ENCODE peak calls at places on chromosomes 4 and X, in nine cellular contexts. Z, G, U, D, I, J, W, V and Y are unnamed samples.

GRCh38 chr4:54539500-54540029 is 118.2 kb upstream of the KIT start:
- DNase-seq in Z (peak), G (peak), U (no peak), D (peak), I (no peak), J (peak), W (peak), V (peak), Y (peak)

GRCh38 chr4:87406462-87406861 is 15.5 kb upstream of the HSD17B11 start:
- DNase-seq in Z (no peak), G (no peak), U (no peak), D (no peak), I (no peak), J (no peak), W (no peak), V (no peak), Y (no peak)

GRCh38 chr4:127782025-127782274 is 172 bp upstream of the HSPA4L start:
- DNase-seq in Z (peak), G (peak), U (peak), D (peak), I (no peak), J (peak), W (no peak), V (peak), Y (peak)

GRCh38 chrX:31279359-31279758 is 207.5 kb upstream of the FTHL17 start:
- DNase-seq in Z (peak), G (no peak), U (no peak), D (peak), I (no peak), J (no peak), W (no peak), V (peak), Y (peak)

GRCh38 chrX:110216027-110216426 is 101.9 kb downstream of the AMMECR1 start:
- DNase-seq in Z (no peak), G (no peak), U (no peak), D (no peak), I (no peak), J (no peak), W (no peak), V (no peak), Y (no peak)

GRCh38 chr4:185112104-185112503 is 31.0 kb upstream of the SLC25A4 start:
- DNase-seq in Z (no peak), G (peak), U (peak), D (peak), I (no peak), J (no peak), W (no peak), V (no peak), Y (peak)

GRCh38 chr4:150302553-150302952 is 224.3 kb downstream of the DCLK2 start:
- DNase-seq in Z (peak), G (no peak), U (peak), D (peak), I (no peak), J (no peak), W (no peak), V (no peak), Y (peak)

GRCh38 chr4:163663454-163664225 is 169.2 kb downstream of the TMA16 start:
- DNase-seq in Z (no peak), G (no peak), U (no peak), D (no peak), I (no peak), J (no peak), W (no peak), V (no peak), Y (no peak)

GRCh38 chrX:152072236-152072635 is 66.1 kb downstream of the MAGEA10 start:
- DNase-seq in Z (no peak), G (no peak), U (peak), D (peak), I (no peak), J (no peak), W (no peak), V (no peak), Y (peak)

GRCh38 chrX:10111364-10112148 is 45.2 kb upstream of the CLCN4 start:
- DNase-seq in Z (peak), G (peak), U (no peak), D (no peak), I (peak), J (no peak), W (no peak), V (no peak), Y (no peak)

GRCh38 chrX:56763556-56764152 is 34.6 kb downstream of the NBDY start:
- DNase-seq in Z (no peak), G (no peak), U (no peak), D (peak), I (peak), J (no peak), W (no peak), V (peak), Y (no peak)

GRCh38 chrX:16963216-16963615 is 16.8 kb downstream of the REPS2 start:
- DNase-seq in Z (no peak), G (no peak), U (no peak), D (no peak), I (no peak), J (no peak), W (no peak), V (no peak), Y (no peak)

GRCh38 chr4:89878611-89879010 is 16.0 kb upstream of the MMRN1 start:
- DNase-seq in Z (no peak), G (no peak), U (no peak), D (no peak), I (no peak), J (no peak), W (no peak), V (no peak), Y (no peak)

GRCh38 chr4:89876548-89876947 is 18.1 kb upstream of the MMRN1 start:
- DNase-seq in Z (no peak), G (no peak), U (no peak), D (no peak), I (no peak), J (no peak), W (no peak), V (no peak), Y (no peak)

DNA sequence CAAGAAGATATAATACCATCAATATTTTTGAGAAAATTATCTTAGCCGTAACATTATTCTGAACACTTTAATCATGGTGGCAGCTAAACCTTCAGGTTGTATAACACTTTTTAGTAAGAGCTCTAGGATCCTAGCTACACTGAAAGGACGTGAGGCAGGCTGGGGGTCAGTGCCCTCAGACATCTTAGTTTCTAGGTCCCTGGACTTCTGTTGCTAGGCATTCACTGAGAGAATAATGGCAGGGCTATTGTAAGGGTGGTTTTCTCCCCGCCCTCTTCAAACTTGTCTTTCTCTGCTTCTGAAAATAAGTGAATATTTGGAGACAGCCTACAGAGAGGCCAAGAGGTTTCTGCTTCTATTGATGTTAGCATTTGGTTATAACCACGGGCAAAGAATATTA is 15.5 kb upstream of the MMRN1 start:
- DNase-seq in Z (no peak), G (no peak), U (no peak), D (no peak), I (no peak), J (no peak), W (no peak), V (no peak), Y (no peak)
- H3K4me3 ChIP-seq in Z (no peak), G (no peak), U (no peak), D (no peak), I (no peak), J (no peak), W (no peak), V (no peak), Y (no peak)

DNA sequence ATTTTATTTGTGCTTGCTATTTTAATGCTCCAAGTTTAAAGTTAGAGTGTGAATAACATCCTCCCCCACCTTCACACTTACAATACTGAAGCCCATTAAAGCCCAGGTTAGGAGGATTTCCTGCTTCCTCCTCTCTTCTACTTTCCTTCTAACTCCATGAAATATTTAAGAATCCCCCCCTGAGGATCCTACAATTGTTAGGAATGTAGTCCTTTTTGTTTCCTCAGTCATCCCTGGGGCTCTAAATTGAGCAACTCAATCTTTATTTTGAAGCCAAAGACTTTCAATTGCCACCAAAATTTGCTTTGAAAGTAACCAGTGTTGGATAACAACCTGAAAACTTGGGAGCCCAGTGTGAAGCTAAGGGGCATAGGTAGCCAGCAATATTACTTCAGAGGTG is 276.9 kb downstream of the FAM47A start:
- DNase-seq in Z (no peak), G (no peak), U (no peak), D (no peak), I (no peak), J (no peak), W (no peak), V (no peak), Y (no peak)
- H3K4me3 ChIP-seq in Z (no peak), G (no peak), U (no peak), D (no peak), I (no peak), J (no peak), W (no peak), V (no peak), Y (no peak)

GRCh38 chr4:183407128-183407585 is 37.3 kb upstream of the CDKN2AIP start:
- DNase-seq in Z (peak), G (peak), U (peak), D (peak), I (peak), J (peak), W (peak), V (peak), Y (peak)

GRCh38 chr4:183409463-183409862 is 35.0 kb upstream of the CDKN2AIP start:
- DNase-seq in Z (no peak), G (no peak), U (no peak), D (no peak), I (no peak), J (peak), W (no peak), V (no peak), Y (no peak)

GRCh38 chr4:183409956-183410355 is 34.5 kb upstream of the CDKN2AIP start:
- DNase-seq in Z (no peak), G (no peak), U (no peak), D (no peak), I (no peak), J (no peak), W (no peak), V (no peak), Y (no peak)

GRCh38 chr4:183408791-183409190 is 35.6 kb upstream of the CDKN2AIP start:
- DNase-seq in Z (peak), G (no peak), U (no peak), D (no peak), I (no peak), J (peak), W (no peak), V (no peak), Y (no peak)

GRCh38 chr4:183407635-183408463 is 36.6 kb upstream of the CDKN2AIP start:
- DNase-seq in Z (no peak), G (no peak), U (no peak), D (no peak), I (no peak), J (peak), W (no peak), V (no peak), Y (no peak)
- H3K4me3 ChIP-seq in Z (no peak), G (no peak), U (peak), D (peak), I (peak), J (peak), W (peak), V (peak), Y (no peak)

DNA sequence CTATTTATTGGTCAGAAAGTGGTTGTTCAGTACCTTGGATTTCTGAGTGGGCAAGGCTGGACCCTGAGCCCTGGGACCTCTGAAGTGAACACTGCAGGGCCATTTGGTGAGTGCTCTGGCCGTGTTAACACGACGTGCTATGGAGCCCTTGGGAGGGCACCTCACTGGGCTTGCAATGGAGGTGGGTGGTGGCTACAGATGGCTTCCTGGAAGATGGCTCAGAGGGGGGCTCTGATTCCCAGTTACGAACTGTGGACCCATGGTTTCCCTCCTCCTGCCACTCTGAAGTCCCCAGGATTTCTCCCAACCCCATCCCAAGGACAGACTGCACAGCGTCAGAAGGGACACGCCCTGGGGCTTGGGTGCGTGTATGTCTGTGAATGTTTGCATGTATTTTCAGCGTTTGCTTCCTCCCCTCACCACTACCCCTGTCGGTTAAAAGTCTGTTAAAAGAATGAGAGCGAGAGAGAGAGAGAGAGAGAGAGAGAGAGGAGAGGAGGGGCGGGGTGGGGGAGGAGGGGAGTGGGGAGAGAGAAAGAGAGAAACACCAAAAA is 3.7 kb upstream of the RHOH start:
- DNase-seq in Z (peak), G (no peak), U (no peak), D (no peak), I (no peak), J (no peak), W (peak), V (no peak), Y (no peak)
- H3K4me3 ChIP-seq in Z (no peak), G (no peak), U (no peak), D (no peak), I (peak), J (no peak), W (no peak), V (no peak), Y (no peak)

GRCh38 chr4:60657041-60657440 is 543.1 kb upstream of the ADGRL3 start:
- DNase-seq in Z (no peak), G (no peak), U (no peak), D (no peak), I (no peak), J (no peak), W (no peak), V (no peak), Y (peak)
- H3K4me3 ChIP-seq in Z (no peak), G (no peak), U (no peak), D (no peak), I (no peak), J (no peak), W (no peak), V (no peak), Y (no peak)

GRCh38 chr4:108356209-108356535 is 187.4 kb upstream of the LEF1 start:
- DNase-seq in Z (no peak), G (no peak), U (no peak), D (no peak), I (no peak), J (no peak), W (no peak), V (no peak), Y (no peak)

GRCh38 chr4:108360857-108361820 is 192.4 kb upstream of the LEF1 start:
- DNase-seq in Z (no peak), G (peak), U (peak), D (peak), I (no peak), J (no peak), W (no peak), V (peak), Y (peak)

GRCh38 chr4:108359936-108360681 is 191.4 kb upstream of the LEF1 start:
- DNase-seq in Z (no peak), G (no peak), U (no peak), D (no peak), I (no peak), J (no peak), W (no peak), V (peak), Y (no peak)

GRCh38 chr4:108361886-108362285 is 193.2 kb upstream of the LEF1 start:
- DNase-seq in Z (no peak), G (no peak), U (no peak), D (no peak), I (no peak), J (no peak), W (no peak), V (no peak), Y (no peak)

DNA sequence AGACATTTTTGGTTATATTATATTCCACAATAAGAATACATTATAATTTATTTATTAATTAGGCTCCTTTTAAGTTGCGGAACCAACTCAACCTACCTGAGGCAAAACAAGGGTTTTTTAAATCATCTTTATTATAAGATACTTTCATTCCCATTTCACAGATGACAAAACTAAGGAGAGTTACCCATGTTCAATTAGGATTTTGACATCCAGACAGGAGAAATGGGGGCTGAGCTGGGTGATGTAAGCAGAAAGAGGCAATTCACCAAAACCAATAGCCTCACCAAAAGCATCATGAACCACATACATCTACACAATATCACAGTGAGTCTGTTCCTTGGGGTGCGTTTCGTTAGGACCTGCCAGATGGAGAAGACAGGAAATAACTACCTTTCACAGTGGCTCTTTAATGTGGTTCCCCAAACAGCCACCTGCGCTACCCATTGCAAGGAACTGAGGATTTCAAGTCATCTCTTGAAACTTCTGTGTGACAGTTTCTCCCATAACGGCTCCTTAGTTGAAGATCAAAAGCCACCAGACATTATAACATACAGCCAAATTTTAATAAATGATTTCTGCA is 190.5 kb upstream of the LEF1 start:
- DNase-seq in Z (no peak), G (no peak), U (no peak), D (no peak), I (no peak), J (no peak), W (no peak), V (no peak), Y (no peak)
- H3K4me3 ChIP-seq in Z (no peak), G (no peak), U (no peak), D (no peak), I (peak), J (no peak), W (no peak), V (no peak), Y (no peak)

GRCh38 chr4:176005766-176006165 is 59.9 kb upstream of the WDR17 start:
- DNase-seq in Z (no peak), G (no peak), U (no peak), D (no peak), I (no peak), J (no peak), W (no peak), V (peak), Y (no peak)

GRCh38 chr4:176013466-176014247 is 52.0 kb upstream of the WDR17 start:
- DNase-seq in Z (no peak), G (no peak), U (no peak), D (no peak), I (no peak), J (no peak), W (no peak), V (no peak), Y (no peak)

GRCh38 chr4:176014583-176015108 is 51.0 kb upstream of the WDR17 start:
- DNase-seq in Z (no peak), G (no peak), U (no peak), D (no peak), I (no peak), J (no peak), W (no peak), V (no peak), Y (no peak)

GRCh38 chr4:176009254-176009653 is 56.4 kb upstream of the WDR17 start:
- DNase-seq in Z (no peak), G (no peak), U (no peak), D (no peak), I (no peak), J (no peak), W (no peak), V (no peak), Y (no peak)

GRCh38 chr4:176011523-176011922 is 54.1 kb upstream of the WDR17 start:
- DNase-seq in Z (no peak), G (no peak), U (no peak), D (no peak), I (no peak), J (no peak), W (no peak), V (no peak), Y (no peak)
- H3K4me3 ChIP-seq in Z (no peak), G (no peak), U (no peak), D (no peak), I (no peak), J (no peak), W (no peak), V (no peak), Y (no peak)

GRCh38 chr4:115126487-115126886 is 13.1 kb upstream of the NDST4 start:
- DNase-seq in Z (no peak), G (no peak), U (no peak), D (peak), I (no peak), J (no peak), W (no peak), V (no peak), Y (no peak)

DNA sequence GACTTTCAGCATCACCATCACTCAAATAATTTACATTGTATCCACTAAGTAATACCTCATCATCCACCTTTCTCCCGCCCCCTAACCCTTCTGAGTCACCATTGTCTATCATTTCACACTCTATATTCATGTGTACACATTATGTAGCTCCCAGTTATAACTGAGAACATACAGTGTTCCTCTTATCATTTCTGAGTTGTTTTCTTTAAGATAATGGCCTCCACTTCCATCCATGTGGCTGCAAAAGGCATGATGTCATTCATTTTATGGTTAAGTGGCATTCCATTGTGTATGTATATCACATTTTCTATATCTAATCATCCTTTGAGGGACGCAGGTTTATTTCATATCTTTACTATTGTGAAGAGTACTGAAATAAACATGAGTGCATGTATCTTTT is 14.6 kb upstream of the NDST4 start:
- DNase-seq in Z (no peak), G (no peak), U (no peak), D (peak), I (no peak), J (no peak), W (no peak), V (no peak), Y (no peak)
- H3K4me3 ChIP-seq in Z (no peak), G (no peak), U (no peak), D (no peak), I (no peak), J (no peak), W (no peak), V (no peak), Y (no peak)

GRCh38 chr4:121822047-121822446 is 1.6 kb downstream of the CCNA2 start:
- DNase-seq in Z (no peak), G (no peak), U (no peak), D (no peak), I (no peak), J (no peak), W (no peak), V (no peak), Y (no peak)
- H3K4me3 ChIP-seq in Z (no peak), G (no peak), U (peak), D (peak), I (peak), J (no peak), W (no peak), V (peak), Y (peak)

GRCh38 chr4:112280657-112281056 is 5.0 kb downstream of the TIFA start:
- DNase-seq in Z (no peak), G (no peak), U (no peak), D (no peak), I (no peak), J (no peak), W (no peak), V (no peak), Y (no peak)
- H3K4me3 ChIP-seq in Z (no peak), G (no peak), U (no peak), D (no peak), I (peak), J (no peak), W (no peak), V (no peak), Y (no peak)